ENCODE peak calls at places on chromosomes 4 and X, in eight cellular contexts. Y, G, V, Z, I, F, C and S are unnamed samples.

GRCh38 chr4:84298023-84298718 is 200.9 kb downstream of the NKX6-1 start:
- DNase-seq in I (no peak), C (no peak), F (no peak), Z (no peak), Y (no peak), V (no peak), G (no peak), S (no peak)

GRCh38 chr4:182139481-182139880 is 103.7 kb upstream of the TENM3 start:
- DNase-seq in G (no peak), C (no peak), F (no peak), V (no peak), Z (no peak), Y (no peak), I (no peak), S (no peak)

GRCh38 chr4:73021634-73022033 is 47.9 kb downstream of the COX18 start:
- DNase-seq in C (no peak), F (peak; percentile 46), G (no peak), V (no peak), I (peak; percentile 46), Z (no peak), Y (peak; percentile 21), S (peak; percentile 79)

GRCh38 chr4:143262838-143263237 is 73.8 kb upstream of the GAB1 start:
- DNase-seq in V (no peak), Y (no peak), C (no peak), F (no peak), I (no peak), G (no peak), Z (no peak), S (no peak)

GRCh38 chr4:110442309-110442708 is 33.6 kb upstream of the ENPEP start:
- DNase-seq in C (no peak), F (no peak), Z (no peak), G (no peak), V (no peak), Y (no peak), I (no peak), S (no peak)

GRCh38 chr4:89539374-89539773 is 231.8 kb upstream of the GPRIN3 start:
- DNase-seq in G (no peak), C (no peak), V (no peak), I (peak; percentile 98), Y (no peak), Z (no peak), F (no peak), S (peak; percentile 62)

GRCh38 chrX:861335-861890 is 230.8 kb downstream of the SHOX start:
- DNase-seq in F (no peak), C (no peak), Z (no peak), G (no peak), I (no peak), Y (no peak), V (no peak), S (no peak)

GRCh38 chrX:131741103-131741581 is 197.3 kb downstream of the OR13H1 start:
- DNase-seq in Z (peak; percentile 88), Y (no peak), V (no peak), C (no peak), G (no peak), I (peak; percentile 71), F (peak; percentile 48), S (no peak)

GRCh38 chr4:105707783-105708182 is 706 bp downstream of the INTS12 start:
- DNase-seq in Z (no peak), V (no peak), C (no peak), G (no peak), I (peak; percentile 22), Y (no peak), F (no peak), S (no peak)

GRCh38 chr4:105710678-105711077 is 2.1 kb downstream of the GSTCD start:
- DNase-seq in V (no peak), Y (peak; percentile 58), C (no peak), F (peak; percentile 38), Z (no peak), G (no peak), I (peak; percentile 17), S (no peak)

GRCh38 chr4:105710012-105710600 is 1.5 kb downstream of the GSTCD start:
- DNase-seq in Z (no peak), V (no peak), Y (peak; percentile 13), C (no peak), I (no peak), F (peak; percentile 14), G (no peak), S (no peak)

GRCh38 chr4:105709081-105709450 is 482 bp downstream of the GSTCD start:
- DNase-seq in Y (peak; percentile 45), F (no peak), I (peak; percentile 33), Z (no peak), C (no peak), V (no peak), G (no peak), S (peak; percentile 18)

DNA sequence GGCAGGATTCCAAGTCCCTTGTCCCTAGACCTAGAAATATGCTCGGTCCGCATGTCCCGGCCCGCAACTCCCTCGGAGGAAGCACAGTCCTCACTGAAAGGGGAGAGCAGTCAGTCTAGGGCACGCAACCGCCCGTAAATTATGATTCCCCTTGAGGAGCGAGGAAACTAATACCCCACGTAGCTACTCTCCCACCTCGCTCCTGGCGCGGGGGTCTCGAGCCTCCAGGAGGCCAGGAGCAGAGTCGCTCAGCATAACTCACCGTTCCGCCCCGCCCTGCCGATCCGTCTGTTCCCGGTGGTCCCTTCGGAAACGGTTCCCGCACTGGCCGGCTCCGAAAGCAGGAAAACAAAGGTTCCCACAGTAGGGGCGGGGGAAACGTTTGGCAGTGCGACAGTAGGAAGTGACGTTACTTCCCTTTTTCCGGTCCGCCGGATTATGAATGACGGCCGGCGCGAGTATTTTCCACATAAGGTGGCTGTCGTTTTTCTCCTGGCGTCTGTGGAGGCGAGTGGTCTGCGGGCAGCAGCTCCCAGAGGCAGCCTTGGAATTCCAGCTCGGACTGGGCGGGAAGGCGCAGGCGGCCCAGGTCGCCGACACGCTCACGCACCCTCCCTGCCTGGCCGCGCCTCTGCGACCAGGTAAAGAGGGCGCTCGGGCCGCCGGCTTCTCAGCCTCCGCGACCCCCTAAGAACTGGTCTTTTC is at the start of the genes GSTCD and INTS12:
- DNase-seq in Y (peak; percentile 95), G (peak; percentile 94), F (peak; percentile 86), Z (peak; percentile 95), V (peak; percentile 92), I (peak; percentile 95), C (peak; percentile 91), S (peak; percentile 96)
- TF ChIP-seq CTCF in Y (no peak), G (no peak), F (no peak), Z (no peak), V (no peak), I (no peak), C (no peak), S (no peak)

GRCh38 chrX:71214152-71214551 is 8.9 kb upstream of the GJB1 start:
- DNase-seq in Z (no peak), Y (no peak), C (no peak), G (no peak), V (no peak), F (no peak), I (no peak), S (no peak)

GRCh38 chrX:71215335-71215912 is 7.6 kb upstream of the GJB1 start:
- DNase-seq in V (peak; percentile 4), G (peak; percentile 43), F (no peak), Z (no peak), I (no peak), C (no peak), Y (no peak), S (no peak)

GRCh38 chrX:71212536-71212935 is 10.5 kb upstream of the GJB1 start:
- DNase-seq in Y (no peak), C (no peak), V (peak; percentile 37), G (no peak), I (no peak), Z (no peak), F (no peak), S (no peak)

GRCh38 chrX:71216446-71216845 is 6.6 kb upstream of the GJB1 start:
- DNase-seq in Z (no peak), V (no peak), F (no peak), C (no peak), Y (no peak), G (no peak), I (no peak), S (no peak)

DNA sequence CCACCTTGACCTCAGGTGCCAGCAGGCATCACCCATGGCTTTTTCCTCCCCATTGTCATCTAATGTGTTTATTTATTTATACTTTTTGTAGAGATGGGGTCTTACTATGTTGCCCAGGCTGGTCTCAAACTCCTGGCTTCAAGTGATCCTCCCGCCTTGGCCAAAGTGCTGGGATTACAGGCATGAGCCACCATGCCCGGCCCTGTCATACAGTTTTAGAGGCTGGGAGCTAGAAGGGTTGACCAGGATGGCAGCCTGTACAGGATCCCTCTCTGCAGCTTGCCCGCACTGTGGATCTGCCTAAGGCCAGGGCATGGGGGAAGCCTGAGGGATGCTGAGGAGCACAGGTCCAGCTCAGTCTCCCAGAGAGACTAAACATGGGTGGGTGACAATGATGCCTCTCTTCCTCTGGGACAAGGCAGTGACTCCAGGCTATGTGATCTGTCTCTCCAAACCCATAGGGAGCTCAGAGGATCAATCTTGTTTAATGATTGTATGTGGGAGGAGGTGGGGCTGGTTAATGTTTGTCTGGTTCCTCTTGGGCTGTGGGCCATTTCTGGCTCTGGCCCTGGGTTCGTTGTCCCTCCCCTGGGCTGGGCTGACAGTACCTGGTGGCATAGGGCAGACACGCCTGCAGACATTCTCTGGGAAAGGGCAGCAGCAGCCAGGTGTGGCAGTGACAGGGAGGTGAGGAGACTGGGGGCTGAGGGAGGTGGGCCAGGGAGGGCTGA is 8.3 kb upstream of the GJB1 start:
- DNase-seq in C (no peak), Z (no peak), F (no peak), G (peak; percentile 87), I (no peak), V (peak; percentile 6), Y (no peak), S (no peak)
- H3K4me3 ChIP-seq in C (no peak overlapping the region), Z (no peak overlapping the region), F (no peak overlapping the region), G (no peak overlapping the region), I (no peak overlapping the region), V (peak overlapping the region; percentile 4), Y (no peak overlapping the region), S (no peak overlapping the region)

GRCh38 chrX:84909151-84909550 is 94.5 kb upstream of the APOOL start:
- DNase-seq in C (no peak), V (no peak), F (no peak), I (no peak), G (no peak), Y (no peak), Z (no peak), S (peak; percentile 7)

GRCh38 chrX:84907324-84907946 is 96.2 kb upstream of the APOOL start:
- DNase-seq in I (peak; percentile 7), F (peak; percentile 1), V (no peak), G (no peak), Z (no peak), Y (no peak), C (no peak), S (peak; percentile 41)
- TF ChIP-seq CTCF in I (no peak), F (peak; percentile 60), V (peak; percentile 16), G (no peak), Z (peak; percentile 20), Y (no peak), C (no peak), S (no peak)

DNA sequence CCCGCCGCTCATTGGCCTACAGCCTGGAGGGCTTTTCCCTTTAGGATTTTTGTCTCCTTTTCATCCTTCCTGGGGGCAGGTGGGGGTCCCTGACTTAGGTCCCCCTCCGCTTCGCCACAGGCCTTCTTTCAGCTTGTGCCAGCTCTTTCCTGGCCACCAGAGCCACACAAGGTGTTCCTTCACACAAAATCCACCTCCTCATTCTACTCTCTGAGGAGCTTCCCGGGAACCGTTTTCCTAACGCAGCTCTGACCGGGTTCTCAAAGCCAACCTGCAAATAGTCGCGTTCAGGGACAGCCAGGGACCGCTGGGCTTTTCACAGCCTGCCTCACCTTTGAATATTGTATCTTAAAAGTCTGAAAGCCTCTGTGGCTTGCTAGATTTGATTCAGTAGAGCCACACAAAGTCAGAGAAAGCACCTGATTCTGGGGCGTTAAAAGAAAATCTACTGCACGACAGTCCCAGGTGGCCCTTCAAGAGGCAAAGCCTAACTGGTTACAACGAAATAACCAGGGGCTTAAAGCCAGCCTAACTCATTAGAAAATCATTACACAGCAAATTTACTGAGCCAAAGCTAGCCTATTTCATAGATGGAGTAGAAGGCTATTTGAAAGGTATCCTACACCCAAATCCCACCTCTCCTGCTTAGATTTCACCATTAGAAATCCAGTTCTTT is 752 bp upstream of the GPC3 start:
- DNase-seq in I (no peak), C (no peak), Y (no peak), G (no peak), Z (no peak), V (no peak), F (no peak), S (no peak)
- H3K4me3 ChIP-seq in I (peak overlapping the region; percentile 27), C (no peak overlapping the region), Y (peak overlapping the region; percentile 24), G (no peak overlapping the region), Z (peak overlapping the region; percentile 58), V (peak overlapping the region; percentile 23), F (peak overlapping the region; percentile 43), S (no peak overlapping the region)